ENCODE peak calls at places on chromosomes 2 and 18, in ten cellular contexts. W, S, V, K, N, A, X, B, I and U are unnamed samples.

GRCh38 chr2:46563110-46563731 is 83.9 kb downstream of the TMEM247 start:
- DNase-seq in I (no peak), S (no peak), X (no peak), W (no peak), B (no peak), N (no peak), A (no peak), V (peak), K (no peak), U (no peak)

GRCh38 chr18:39796413-39796812 is 2158.6 kb upstream of the PIK3C3 start:
- DNase-seq in K (no peak), S (no peak), N (no peak), A (no peak), V (no peak), I (no peak), W (no peak), B (no peak), X (no peak), U (no peak)

GRCh38 chr2:232268631-232269030 is 109.9 kb upstream of the ALPP start:
- DNase-seq in K (no peak), S (no peak), V (no peak), W (no peak), A (no peak), X (no peak), B (no peak), N (no peak), I (no peak), U (no peak)

GRCh38 chr2:189015378-189015777 is 41.2 kb downstream of the COL3A1 start:
- DNase-seq in S (no peak), W (no peak), K (no peak), A (no peak), I (no peak), N (no peak), V (no peak), X (no peak), B (no peak), U (no peak)

GRCh38 chr2:94996401-94997100 is 29.0 kb upstream of the MAL start:
- DNase-seq in K (no peak), I (no peak), X (no peak), V (no peak), S (no peak), A (no peak), B (no peak), W (no peak), N (no peak), U (no peak)

GRCh38 chr2:237968048-237968862 is 1.4 kb downstream of the UBE2F start:
- DNase-seq in B (no peak), A (peak), N (no peak), V (peak), X (no peak), S (peak), K (peak), I (peak), W (no peak), U (peak)

GRCh38 chr2:158211516-158211915 is 109.8 kb downstream of the UPP2 start:
- DNase-seq in V (no peak), X (no peak), N (peak), S (no peak), A (no peak), W (no peak), I (no peak), B (no peak), K (no peak), U (no peak)

GRCh38 chr2:140465301-140465700 is 1665.5 kb downstream of the LRP1B start:
- DNase-seq in A (no peak), W (no peak), X (no peak), N (no peak), S (no peak), I (no peak), B (no peak), V (no peak), K (no peak), U (no peak)

GRCh38 chr2:113183703-113184102 is 9.9 kb downstream of the PSD4 start:
- DNase-seq in V (no peak), N (no peak), K (no peak), A (no peak), B (no peak), S (no peak), W (no peak), I (no peak), X (no peak), U (no peak)

GRCh38 chr18:7452331-7452730 is 114.8 kb upstream of the PTPRM start:
- DNase-seq in S (peak), W (peak), X (no peak), I (peak), V (peak), B (no peak), A (no peak), K (no peak), N (peak), U (no peak)